ENCODE peak calls at places on chromosomes 1 and 21, in four cellular contexts. E is A549, K is HepG2, D is K562. Y is an unnamed sample.

GRCh38 chr1:32341186-32341757 is 5.2 kb upstream of the MARCKSL1 start:
- DNase-seq in D (no peak), E (no peak), K (no peak), Y (no peak)

GRCh38 chr1:68107771-68108170 is 57.3 kb upstream of the DIRAS3 start:
- DNase-seq in E (no peak), D (no peak), K (no peak), Y (no peak)

GRCh38 chr1:162139398-162139685 is 69.9 kb downstream of the NOS1AP start:
- DNase-seq in D (no peak), K (peak), E (no peak), Y (no peak)

GRCh38 chr1:185645201-185645640 is 89.0 kb upstream of the HMCN1 start:
- DNase-seq in K (no peak), D (no peak), E (no peak), Y (no peak)

GRCh38 chr1:22791736-22792325 is 81.2 kb downstream of the EPHB2 start:
- DNase-seq in D (no peak), K (peak), E (no peak), Y (no peak)

GRCh38 chr21:42120056-42120903 is 49.2 kb downstream of the UMODL1 start:
- DNase-seq in D (no peak), K (peak), E (no peak), Y (peak)

GRCh38 chr1:85321237-85321964 is 45.0 kb upstream of the BCL10 start:
- DNase-seq in K (no peak), D (no peak), E (no peak), Y (peak)

GRCh38 chr1:1842360-1843146 is 48.3 kb downstream of the GNB1 start:
- DNase-seq in E (no peak), D (no peak), K (no peak), Y (no peak)

GRCh38 chr1:156839426-156840109 is 19.3 kb downstream of the INSRR start:
- DNase-seq in K (no peak), E (no peak), D (no peak), Y (no peak)

GRCh38 chr1:44653107-44653964 is 20.9 kb downstream of the TMEM53 start:
- DNase-seq in E (no peak), K (no peak), D (no peak), Y (no peak)

GRCh38 chr1:237938553-237938952 is 47.8 kb upstream of the ZP4 start:
- DNase-seq in D (peak), E (no peak), K (no peak), Y (peak)

GRCh38 chr1:9905010-9905409 is 5.1 kb downstream of the CTNNBIP1 start:
- DNase-seq in K (no peak), D (no peak), E (no peak), Y (peak)

GRCh38 chr1:181676269-181676668 is 193.0 kb downstream of the CACNA1E start:
- DNase-seq in E (peak), D (peak), K (peak), Y (peak)

GRCh38 chr1:24003331-24003972 is 23.3 kb upstream of the SRSF10 start:
- DNase-seq in E (no peak), K (peak), D (no peak), Y (peak)

GRCh38 chr1:29282924-29283803 is 46.8 kb downstream of the PTPRU start:
- DNase-seq in D (peak), E (peak), K (peak), Y (peak)

GRCh38 chr1:198153804-198154203 is 3.0 kb upstream of the NEK7 start:
- DNase-seq in K (no peak), E (no peak), D (no peak), Y (no peak)

GRCh38 chr1:904271-904950 is 19.3 kb upstream of the SAMD11 start:
- DNase-seq in E (no peak), K (no peak), D (peak), Y (peak)

GRCh38 chr1:201966171-201966570 is 10.9 kb downstream of the TIMM17A start:
- DNase-seq in E (no peak), D (no peak), K (no peak), Y (no peak)

GRCh38 chr1:102032534-102032933 is 35.8 kb upstream of the OLFM3 start:
- DNase-seq in K (no peak), D (no peak), E (no peak), Y (no peak)

GRCh38 chr1:6205849-6206845 is at the start of gene RNF207:
- DNase-seq in K (peak), D (peak), E (peak), Y (peak)

GRCh38 chr1:17603091-17603841 is 63.8 kb downstream of the ARHGEF10L start:
- DNase-seq in D (no peak), E (no peak), K (no peak), Y (no peak)

GRCh38 chr1:228378453-228379164 is 28.0 kb downstream of the TRIM11 start:
- DNase-seq in E (peak), D (peak), K (no peak), Y (peak)

GRCh38 chr1:53139911-53140310 is 2.5 kb downstream of the SLC1A7 start:
- DNase-seq in D (no peak), K (no peak), E (no peak), Y (no peak)

GRCh38 chr1:28249013-28249870 is 10.1 kb upstream of the SESN2 start:
- DNase-seq in K (no peak), D (no peak), E (peak), Y (peak)

GRCh38 chr21:43855955-43856354 is 9.1 kb upstream of the AGPAT3 start:
- DNase-seq in E (no peak), D (no peak), K (no peak), Y (no peak)

GRCh38 chr21:43851593-43851992 is 13.4 kb upstream of the AGPAT3 start:
- DNase-seq in D (no peak), E (no peak), K (no peak), Y (no peak)

GRCh38 chr21:43853851-43854772 is 10.9 kb upstream of the AGPAT3 start:
- DNase-seq in E (no peak), K (no peak), D (peak), Y (no peak)

GRCh38 chr21:43858806-43859648 is 6.0 kb upstream of the AGPAT3 start:
- DNase-seq in D (peak), E (no peak), K (peak), Y (no peak)

GRCh38 chr21:43854773-43855633 is 10.0 kb upstream of the AGPAT3 start:
- DNase-seq in K (no peak), D (peak), E (no peak), Y (peak)
- TF ChIP-seq MYC in K (no peak), D (peak), E (no peak), Y (no peak)

GRCh38 chr1:171081220-171081993 is 9.3 kb upstream of the FMO3 start:
- DNase-seq in E (no peak), K (no peak), D (no peak), Y (peak)
- TF ChIP-seq CTCF in E (peak), K (peak), D (no peak), Y (peak)

GRCh38 chr1:94329986-94330385 is 88.2 kb upstream of the ABCD3 start:
- DNase-seq in K (peak), D (no peak), E (no peak), Y (peak)
- TF ChIP-seq MYC in K (no peak), D (no peak), E (no peak), Y (no peak)

GRCh38 chr1:226679303-226679702 is 59.8 kb downstream of the ITPKB start:
- DNase-seq in K (no peak), D (no peak), E (no peak), Y (no peak)

GRCh38 chr1:226678251-226678650 is 60.8 kb downstream of the ITPKB start:
- DNase-seq in E (no peak), K (no peak), D (no peak), Y (no peak)

GRCh38 chr1:226680653-226681052 is 58.4 kb downstream of the ITPKB start:
- DNase-seq in D (no peak), K (no peak), E (no peak), Y (no peak)

GRCh38 chr1:226678701-226679100 is 60.4 kb downstream of the ITPKB start:
- DNase-seq in E (no peak), D (peak), K (no peak), Y (no peak)

GRCh38 chr1:226679853-226680516 is 59.1 kb downstream of the ITPKB start:
- DNase-seq in D (peak), E (no peak), K (no peak), Y (peak)
- TF ChIP-seq CTCF in D (no peak), E (no peak), K (no peak), Y (no peak)